ENCODE peak calls at places on chromosomes 4 and X, in five cellular contexts. Q is sigmoid colon, T is endothelial cell of umbilical vein, V is HL-60, L is HCT116. P is an unnamed sample.

GRCh38 chr4:146776691-146777090 is 138.0 kb downstream of the POU4F2 start:
- DNase-seq in Q (no peak), T (no peak), V (no peak), L (no peak), P (no peak)

GRCh38 chr4:39324446-39324845 is 41.7 kb downstream of the RFC1 start:
- DNase-seq in Q (no peak), T (peak; percentile 10), V (no peak), L (no peak), P (no peak)

GRCh38 chrX:44872319-44872816 is 620 bp upstream of the KDM6A start:
- DNase-seq in Q (peak; percentile 77), T (peak; percentile 45), V (no peak), L (no peak), P (peak; percentile 10)

GRCh38 chr4:127214001-127214400 is 418.8 kb upstream of the INTU start:
- DNase-seq in Q (no peak), T (no peak), V (no peak), L (no peak), P (no peak)

GRCh38 chrX:37958493-37959211 is 47.7 kb upstream of the SYTL5 start:
- DNase-seq in Q (no peak), T (no peak), V (no peak), L (no peak), P (no peak)

GRCh38 chrX:47568656-47569295 is 7.8 kb downstream of the ARAF start:
- DNase-seq in Q (no peak), T (no peak), V (no peak), L (no peak), P (no peak)

GRCh38 chr4:15917297-15917696 is 21.2 kb downstream of the FGFBP1 start:
- DNase-seq in Q (no peak), T (no peak), V (no peak), L (no peak), P (no peak)

GRCh38 chr4:24701683-24702082 is 93.7 kb upstream of the SOD3 start:
- DNase-seq in Q (no peak), T (no peak), V (no peak), L (no peak), P (no peak)

GRCh38 chr4:137819964-137820383 is 287.7 kb upstream of the PCDH18 start:
- DNase-seq in Q (no peak), T (peak; percentile 61), V (peak; percentile 4), L (peak; percentile 50), P (peak; percentile 9)

GRCh38 chr4:69038582-69038981 is 57.7 kb upstream of the UGT2B7 start:
- DNase-seq in Q (no peak), T (peak; percentile 52), V (no peak), L (peak; percentile 18), P (no peak)

GRCh38 chr4:33302298-33302697 is 2582.1 kb downstream of the PCDH7 start:
- DNase-seq in Q (no peak), T (no peak), V (no peak), L (no peak), P (no peak)

GRCh38 chr4:109665783-109666455 is 37.3 kb downstream of the CASP6 start:
- DNase-seq in Q (no peak), T (peak; percentile 56), V (no peak), L (no peak), P (no peak)

GRCh38 chrX:130057209-130057608 is 53.1 kb downstream of the ELF4 start:
- DNase-seq in Q (no peak), T (no peak), V (no peak), L (no peak), P (no peak)

GRCh38 chr4:168836482-168836881 is 173.6 kb downstream of the CBR4 start:
- DNase-seq in Q (no peak), T (no peak), V (no peak), L (no peak), P (no peak)
- H3K27ac ChIP-seq in Q (peak overlapping the region; percentile 97), T (no peak overlapping the region), V (no peak overlapping the region), L (no peak overlapping the region), P (peak overlapping the region; percentile 52)

GRCh38 chr4:157320092-157320491 is 99.6 kb downstream of the GRIA2 start:
- DNase-seq in Q (no peak), T (no peak), V (no peak), L (no peak), P (no peak)
- TF ChIP-seq POLR2AphosphoS5 in Q (no peak), T (no peak), V (no peak), L (no peak), P (no peak)

GRCh38 chr4:153234923-153235322 is 30.7 kb downstream of the TRIM2 start:
- DNase-seq in Q (no peak), T (peak; percentile 44), V (no peak), L (peak; percentile 56), P (no peak)
- H3K27ac ChIP-seq in Q (no peak overlapping the region), T (no peak overlapping the region), V (no peak overlapping the region), L (peak overlapping the region; percentile 63), P (no peak overlapping the region)

DNA sequence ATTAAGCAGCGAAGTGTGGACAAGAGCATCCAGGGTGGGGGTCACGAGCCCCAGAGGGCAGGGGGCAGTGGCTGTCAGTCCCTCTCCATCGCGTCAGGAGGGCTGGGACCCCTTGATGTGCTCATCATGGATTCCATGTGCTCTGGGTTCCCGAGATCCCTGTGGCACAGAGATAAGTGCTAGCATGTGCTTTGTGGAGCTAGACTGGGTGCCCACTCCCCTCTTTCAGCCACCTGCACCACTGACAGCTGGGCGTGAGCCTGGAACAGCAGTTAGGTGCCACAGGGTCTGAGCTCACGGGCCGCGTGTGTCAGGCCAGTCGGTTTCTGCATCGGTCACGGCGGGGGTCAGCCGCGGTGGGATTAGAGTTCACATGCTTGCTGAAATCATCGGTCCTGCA is 24.3 kb downstream of the CPZ start:
- DNase-seq in Q (peak; percentile 40), T (no peak), V (no peak), L (no peak), P (no peak)
- TF ChIP-seq POLR2AphosphoS5 in Q (no peak), T (no peak), V (no peak), L (no peak), P (no peak)